ENCODE peak calls at places on chromosomes 2 and 18, in nine cellular contexts. W, O, Q, S, K, G, N, V and J are unnamed samples.

GRCh38 chr18:26233208-26233607 is 7.0 kb downstream of the TAF4B start:
- DNase-seq in W (no peak), O (no peak), Q (no peak), S (no peak), K (no peak), G (no peak), N (no peak), V (no peak), J (no peak)

GRCh38 chr2:237540823-237541222 is 25.6 kb upstream of the PRLH start:
- DNase-seq in W (no peak), O (no peak), Q (no peak), S (peak), K (peak), G (no peak), N (no peak), V (no peak), J (no peak)

GRCh38 chr2:67260348-67261277 is 136.5 kb upstream of the ETAA1 start:
- DNase-seq in W (no peak), O (no peak), Q (peak), S (peak), K (peak), G (peak), N (peak), V (no peak), J (no peak)

GRCh38 chr18:66640431-66640830 is 36.5 kb upstream of the CDH19 start:
- DNase-seq in W (no peak), O (no peak), Q (no peak), S (no peak), K (peak), G (no peak), N (no peak), V (no peak), J (no peak)

GRCh38 chr18:8450013-8450412 is 159.2 kb upstream of the RAB12 start:
- DNase-seq in W (no peak), O (no peak), Q (no peak), S (no peak), K (no peak), G (peak), N (no peak), V (no peak), J (no peak)

GRCh38 chr2:194214192-194214591 is 1442.8 kb upstream of the SLC39A10 start:
- DNase-seq in W (no peak), O (no peak), Q (no peak), S (no peak), K (no peak), G (no peak), N (no peak), V (no peak), J (no peak)

GRCh38 chr2:112242384-112242783 is 12.5 kb downstream of the ZC3H8 start:
- DNase-seq in W (no peak), O (no peak), Q (no peak), S (no peak), K (no peak), G (no peak), N (no peak), V (no peak), J (no peak)

GRCh38 chr2:73232471-73233153 is 427 bp downstream of the PRADC1 start:
- DNase-seq in W (peak), O (peak), Q (no peak), S (peak), K (no peak), G (peak), N (no peak), V (no peak), J (no peak)

GRCh38 chr2:237281900-237282306 is 132.1 kb downstream of the COL6A3 start:
- DNase-seq in W (no peak), O (no peak), Q (no peak), S (no peak), K (no peak), G (no peak), N (no peak), V (no peak), J (no peak)

GRCh38 chr2:237752761-237753165 is 45.8 kb upstream of the RBM44 start:
- DNase-seq in W (no peak), O (peak), Q (no peak), S (no peak), K (no peak), G (no peak), N (no peak), V (no peak), J (no peak)

GRCh38 chr2:69053416-69053965 is 40.5 kb downstream of the ANTXR1 start:
- DNase-seq in W (no peak), O (no peak), Q (no peak), S (no peak), K (no peak), G (no peak), N (no peak), V (no peak), J (no peak)

GRCh38 chr18:27073404-27073830 is 111.7 kb downstream of the CHST9 start:
- DNase-seq in W (no peak), O (peak), Q (no peak), S (no peak), K (no peak), G (no peak), N (no peak), V (no peak), J (no peak)

GRCh38 chr2:66761826-66762225 is 326.9 kb downstream of the MEIS1 start:
- DNase-seq in W (no peak), O (no peak), Q (no peak), S (no peak), K (no peak), G (no peak), N (no peak), V (no peak), J (no peak)

GRCh38 chr2:189236066-189236465 is 56.5 kb upstream of the COL5A2 start:
- DNase-seq in W (no peak), O (no peak), Q (no peak), S (no peak), K (no peak), G (no peak), N (no peak), V (no peak), J (no peak)

GRCh38 chr2:20617892-20618467 is 32.9 kb downstream of the HS1BP3 start:
- DNase-seq in W (no peak), O (no peak), Q (peak), S (peak), K (peak), G (peak), N (peak), V (peak), J (no peak)

GRCh38 chr18:48999569-48999968 is 48.8 kb upstream of the SMAD7 start:
- DNase-seq in W (no peak), O (no peak), Q (no peak), S (no peak), K (peak), G (no peak), N (peak), V (no peak), J (no peak)

GRCh38 chr2:121297217-121297830 is 12.3 kb upstream of the TFCP2L1 start:
- DNase-seq in W (no peak), O (no peak), Q (no peak), S (peak), K (no peak), G (peak), N (no peak), V (no peak), J (peak)

GRCh38 chr2:96116879-96117533 is 635 bp upstream of the ADRA2B start:
- DNase-seq in W (peak), O (peak), Q (no peak), S (peak), K (peak), G (peak), N (peak), V (peak), J (peak)

DNA sequence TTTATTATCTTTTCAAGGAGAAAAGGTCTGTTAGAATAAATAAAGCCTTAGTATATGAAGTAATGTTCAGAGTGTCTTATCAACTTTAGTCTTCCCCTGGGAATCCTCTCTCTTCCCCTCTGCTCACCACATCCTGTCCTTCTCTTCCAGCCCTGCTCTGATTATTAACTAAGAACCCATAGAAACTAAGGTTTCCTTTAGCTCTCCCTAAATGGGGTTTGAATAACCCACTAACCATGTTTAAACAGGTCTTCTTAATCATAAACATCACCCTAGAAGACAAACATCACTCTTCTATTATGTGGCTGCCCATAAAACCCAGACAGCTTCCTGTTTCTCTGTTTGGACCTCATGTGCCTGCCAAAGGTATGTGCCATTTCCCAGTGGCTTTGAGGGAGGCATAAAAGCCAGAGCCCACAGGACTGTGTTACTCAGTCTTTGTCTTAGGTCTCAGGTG is 50.1 kb downstream of the SLC14A1 start:
- DNase-seq in W (no peak), O (no peak), Q (no peak), S (no peak), K (no peak), G (no peak), N (no peak), V (no peak), J (no peak)
- TF ChIP-seq CTCF in W (no peak), O (no peak), Q (no peak), S (no peak), K (no peak), G (no peak), N (no peak), V (no peak), J (no peak)

DNA sequence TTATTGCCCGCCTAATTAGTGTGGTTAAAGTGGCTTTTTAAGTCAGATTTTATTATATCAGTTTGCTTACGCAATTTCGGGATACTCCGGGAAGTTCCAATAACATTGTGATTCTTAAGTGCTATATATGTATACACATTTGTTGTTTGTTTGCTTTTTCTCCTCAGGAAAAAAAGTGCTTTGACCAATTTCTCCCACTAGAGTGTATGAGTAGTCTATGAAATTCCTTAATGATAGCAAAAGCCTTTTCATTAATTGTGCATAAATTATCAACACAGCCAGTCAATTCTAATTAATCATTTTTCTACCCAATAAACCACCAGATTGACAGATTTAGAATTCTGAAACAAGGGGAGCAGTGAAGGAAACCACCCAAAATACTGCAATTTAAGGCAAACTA is 172.2 kb downstream of the DPP10 start:
- DNase-seq in W (no peak), O (no peak), Q (no peak), S (no peak), K (no peak), G (no peak), N (no peak), V (no peak), J (no peak)
- TF ChIP-seq CTCF in W (no peak), O (no peak), Q (no peak), S (no peak), K (no peak), G (no peak), N (no peak), V (no peak), J (no peak)

GRCh38 chr2:175619179-175619578 is 382.9 kb downstream of the LNPK start:
- DNase-seq in W (no peak), O (no peak), Q (no peak), S (no peak), K (no peak), G (no peak), N (no peak), V (no peak), J (no peak)

GRCh38 chr2:175626796-175627195 is 375.3 kb downstream of the LNPK start:
- DNase-seq in W (no peak), O (no peak), Q (no peak), S (no peak), K (no peak), G (no peak), N (no peak), V (no peak), J (no peak)

GRCh38 chr2:175619591-175619990 is 382.5 kb downstream of the LNPK start:
- DNase-seq in W (no peak), O (no peak), Q (no peak), S (no peak), K (no peak), G (no peak), N (no peak), V (no peak), J (no peak)

GRCh38 chr2:175620035-175620434 is 382.0 kb downstream of the LNPK start:
- DNase-seq in W (no peak), O (no peak), Q (no peak), S (no peak), K (no peak), G (no peak), N (no peak), V (no peak), J (no peak)

DNA sequence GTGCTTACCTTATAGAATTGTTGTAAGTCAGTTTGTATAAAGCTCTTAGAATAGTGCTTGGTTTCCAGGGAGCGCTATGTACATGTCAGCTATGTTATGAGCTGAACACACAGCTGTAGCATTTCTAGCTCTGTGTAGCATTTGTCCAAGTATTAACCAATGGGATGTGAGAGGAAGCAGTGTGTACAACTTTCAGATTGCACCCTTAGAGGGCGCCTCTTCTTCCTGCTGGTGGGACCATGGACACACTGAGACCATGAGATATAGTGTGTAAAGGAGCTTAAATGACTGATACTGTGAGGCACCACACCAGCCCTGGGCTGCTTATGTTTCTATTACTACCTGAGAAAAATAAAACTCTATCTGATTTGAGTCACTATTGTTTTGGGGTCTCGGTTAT is 380.2 kb downstream of the LNPK start:
- DNase-seq in W (no peak), O (no peak), Q (no peak), S (no peak), K (no peak), G (no peak), N (no peak), V (no peak), J (no peak)
- TF ChIP-seq CTCF in W (no peak), O (no peak), Q (no peak), S (no peak), K (no peak), G (no peak), N (no peak), V (no peak), J (no peak)

GRCh38 chr2:74458957-74459290 is 686 bp downstream of the WBP1 start:
- DNase-seq in W (no peak), O (no peak), Q (no peak), S (no peak), K (no peak), G (no peak), N (no peak), V (no peak), J (no peak)

GRCh38 chr2:74457129-74457548 is 1.1 kb upstream of the WBP1 start:
- DNase-seq in W (no peak), O (no peak), Q (no peak), S (no peak), K (no peak), G (no peak), N (no peak), V (no peak), J (no peak)

GRCh38 chr2:74458132-74458956 is at the start of gene WBP1:
- DNase-seq in W (peak), O (peak), Q (peak), S (peak), K (peak), G (peak), N (peak), V (peak), J (peak)

GRCh38 chr2:74459377-74460118 is 1.3 kb downstream of the WBP1 start:
- DNase-seq in W (no peak), O (no peak), Q (no peak), S (no peak), K (no peak), G (no peak), N (peak), V (no peak), J (no peak)

GRCh38 chr2:74457549-74458131 is 598 bp upstream of the WBP1 start:
- DNase-seq in W (peak), O (peak), Q (no peak), S (peak), K (peak), G (peak), N (peak), V (peak), J (peak)
- TF ChIP-seq CTCF in W (no peak), O (no peak), Q (no peak), S (no peak), K (no peak), G (no peak), N (no peak), V (no peak), J (no peak)

GRCh38 chr18:36372902-36373301 is 75.4 kb downstream of the FHOD3 start:
- DNase-seq in W (no peak), O (no peak), Q (no peak), S (no peak), K (no peak), G (no peak), N (no peak), V (no peak), J (no peak)
- TF ChIP-seq CTCF in W (no peak), O (no peak), Q (no peak), S (no peak), K (no peak), G (no peak), N (no peak), V (no peak), J (no peak)

DNA sequence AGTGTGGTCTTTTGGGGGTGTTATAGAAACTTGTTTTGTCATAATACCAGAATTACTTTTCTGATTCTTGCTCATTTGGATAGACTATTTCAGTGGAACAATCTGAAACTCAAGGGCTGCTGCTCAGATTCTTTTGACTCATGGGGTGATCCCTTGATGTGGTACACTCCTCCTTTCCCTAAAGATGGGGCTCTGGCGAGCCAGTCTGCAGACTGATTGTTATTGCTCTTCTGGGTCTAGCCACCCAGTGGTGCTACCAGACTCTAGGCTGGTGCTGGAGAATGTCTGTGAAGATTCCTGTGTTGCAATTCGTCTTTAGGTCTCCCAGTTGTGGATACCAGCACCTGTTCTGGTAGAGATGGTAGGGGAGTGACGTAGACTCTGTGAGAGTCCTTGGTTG is 4.2 kb upstream of the MARS2 start:
- DNase-seq in W (no peak), O (no peak), Q (no peak), S (no peak), K (no peak), G (no peak), N (no peak), V (no peak), J (no peak)
- TF ChIP-seq CTCF in W (no peak), O (no peak), Q (no peak), S (no peak), K (no peak), G (no peak), N (no peak), V (no peak), J (no peak)

GRCh38 chr2:39511219-39511785 is 74.2 kb upstream of the MAP4K3 start:
- DNase-seq in W (no peak), O (no peak), Q (no peak), S (peak), K (no peak), G (no peak), N (no peak), V (no peak), J (no peak)

GRCh38 chr2:39513641-39514094 is 76.6 kb upstream of the MAP4K3 start:
- DNase-seq in W (peak), O (no peak), Q (peak), S (peak), K (peak), G (peak), N (no peak), V (no peak), J (no peak)

GRCh38 chr2:39512941-39513340 is 75.9 kb upstream of the MAP4K3 start:
- DNase-seq in W (no peak), O (peak), Q (no peak), S (no peak), K (no peak), G (no peak), N (no peak), V (no peak), J (no peak)

GRCh38 chr2:39512434-39512935 is 75.4 kb upstream of the MAP4K3 start:
- DNase-seq in W (no peak), O (no peak), Q (no peak), S (no peak), K (peak), G (no peak), N (peak), V (no peak), J (no peak)

GRCh38 chr2:39511786-39512433 is 74.8 kb upstream of the MAP4K3 start:
- DNase-seq in W (no peak), O (peak), Q (no peak), S (no peak), K (no peak), G (no peak), N (no peak), V (no peak), J (no peak)
- TF ChIP-seq CTCF in W (no peak), O (no peak), Q (no peak), S (no peak), K (no peak), G (no peak), N (peak), V (no peak), J (no peak)